ENCODE peak calls at places on chromosomes 4 and X, in eight cellular contexts. One of them, this sample, is unnamed.

GRCh38 chr4:128521634-128522253 is 234.1 kb upstream of the PGRMC2 start:
- DNase-seq in Calu3: no peak
- DNase-seq in cardiac fibroblast: peak
- DNase-seq in GM06990: no peak
- DNase-seq in T-cell: no peak
- DNase-seq in stimulated activated CD4-positive, alpha-beta T cell treated with anti-CD3 and anti-CD28 coated beads, TNF-alpha, amount 100 ng/mL, for 48 hours: no peak
- DNase-seq in T follicular helper cell: no peak
- DNase-seq in GM12865: no peak
- DNase-seq in this sample: no peak

GRCh38 chrX:11341274-11342256 is 48.4 kb downstream of the AMELX start:
- DNase-seq in T-cell: no peak
- DNase-seq in GM06990: peak
- DNase-seq in stimulated activated CD4-positive, alpha-beta T cell treated with anti-CD3 and anti-CD28 coated beads, TNF-alpha, amount 100 ng/mL, for 48 hours: no peak
- DNase-seq in Calu3: peak
- DNase-seq in cardiac fibroblast: peak
- DNase-seq in GM12865: peak
- DNase-seq in T follicular helper cell: no peak
- DNase-seq in this sample: no peak

GRCh38 chr4:94519019-94519418 is 67.3 kb downstream of the PDLIM5 start:
- DNase-seq in GM06990: no peak
- DNase-seq in T-cell: no peak
- DNase-seq in T follicular helper cell: no peak
- DNase-seq in cardiac fibroblast: no peak
- DNase-seq in Calu3: no peak
- DNase-seq in stimulated activated CD4-positive, alpha-beta T cell treated with anti-CD3 and anti-CD28 coated beads, TNF-alpha, amount 100 ng/mL, for 48 hours: no peak
- DNase-seq in GM12865: peak
- DNase-seq in this sample: no peak

GRCh38 chrX:2577844-2578444 is 77.2 kb upstream of the DHRSX start:
- DNase-seq in stimulated activated CD4-positive, alpha-beta T cell treated with anti-CD3 and anti-CD28 coated beads, TNF-alpha, amount 100 ng/mL, for 48 hours: no peak
- DNase-seq in GM06990: no peak
- DNase-seq in T follicular helper cell: no peak
- DNase-seq in T-cell: no peak
- DNase-seq in GM12865: no peak
- DNase-seq in Calu3: no peak
- DNase-seq in cardiac fibroblast: no peak
- DNase-seq in this sample: peak

GRCh38 chr4:2094545-2094944 is 35.4 kb downstream of the NAT8L start:
- DNase-seq in GM12865: no peak
- DNase-seq in T follicular helper cell: no peak
- DNase-seq in GM06990: no peak
- DNase-seq in stimulated activated CD4-positive, alpha-beta T cell treated with anti-CD3 and anti-CD28 coated beads, TNF-alpha, amount 100 ng/mL, for 48 hours: no peak
- DNase-seq in T-cell: no peak
- DNase-seq in cardiac fibroblast: no peak
- DNase-seq in Calu3: no peak
- DNase-seq in this sample: no peak

GRCh38 chr4:126404549-126404948 is 1089.8 kb downstream of the FAT4 start:
- DNase-seq in T follicular helper cell: no peak
- DNase-seq in stimulated activated CD4-positive, alpha-beta T cell treated with anti-CD3 and anti-CD28 coated beads, TNF-alpha, amount 100 ng/mL, for 48 hours: no peak
- DNase-seq in GM06990: no peak
- DNase-seq in GM12865: no peak
- DNase-seq in Calu3: no peak
- DNase-seq in T-cell: no peak
- DNase-seq in cardiac fibroblast: no peak
- DNase-seq in this sample: no peak

GRCh38 chr4:139669859-139670258 is 4.2 kb downstream of the MGST2 start:
- DNase-seq in T-cell: no peak
- DNase-seq in T follicular helper cell: no peak
- DNase-seq in GM06990: no peak
- DNase-seq in stimulated activated CD4-positive, alpha-beta T cell treated with anti-CD3 and anti-CD28 coated beads, TNF-alpha, amount 100 ng/mL, for 48 hours: no peak
- DNase-seq in cardiac fibroblast: no peak
- DNase-seq in Calu3: no peak
- DNase-seq in GM12865: no peak
- DNase-seq in this sample: no peak

GRCh38 chr4:10114607-10115006 is 2.0 kb downstream of the WDR1 start:
- DNase-seq in stimulated activated CD4-positive, alpha-beta T cell treated with anti-CD3 and anti-CD28 coated beads, TNF-alpha, amount 100 ng/mL, for 48 hours: no peak
- DNase-seq in GM06990: no peak
- DNase-seq in T follicular helper cell: no peak
- DNase-seq in GM12865: no peak
- DNase-seq in T-cell: no peak
- DNase-seq in cardiac fibroblast: no peak
- DNase-seq in Calu3: no peak
- DNase-seq in this sample: no peak

GRCh38 chrX:97685753-97686152 is 802.0 kb downstream of the RPA4 start:
- DNase-seq in T-cell: peak
- DNase-seq in stimulated activated CD4-positive, alpha-beta T cell treated with anti-CD3 and anti-CD28 coated beads, TNF-alpha, amount 100 ng/mL, for 48 hours: peak
- DNase-seq in T follicular helper cell: no peak
- DNase-seq in GM12865: peak
- DNase-seq in Calu3: peak
- DNase-seq in GM06990: no peak
- DNase-seq in cardiac fibroblast: peak
- DNase-seq in this sample: peak

GRCh38 chrX:39133971-39134370 is 332.7 kb downstream of the MID1IP1 start:
- DNase-seq in Calu3: peak
- DNase-seq in cardiac fibroblast: no peak
- DNase-seq in T-cell: peak
- DNase-seq in stimulated activated CD4-positive, alpha-beta T cell treated with anti-CD3 and anti-CD28 coated beads, TNF-alpha, amount 100 ng/mL, for 48 hours: peak
- DNase-seq in GM12865: peak
- DNase-seq in GM06990: no peak
- DNase-seq in T follicular helper cell: no peak
- DNase-seq in this sample: peak

GRCh38 chr4:92163348-92163747 is 140.4 kb upstream of the GRID2 start:
- DNase-seq in T follicular helper cell: no peak
- DNase-seq in T-cell: no peak
- DNase-seq in cardiac fibroblast: peak
- DNase-seq in stimulated activated CD4-positive, alpha-beta T cell treated with anti-CD3 and anti-CD28 coated beads, TNF-alpha, amount 100 ng/mL, for 48 hours: no peak
- DNase-seq in GM12865: peak
- DNase-seq in GM06990: no peak
- DNase-seq in Calu3: no peak
- DNase-seq in this sample: peak

GRCh38 chrX:106780259-106780658 is 22.2 kb upstream of the TBC1D8B start:
- DNase-seq in cardiac fibroblast: no peak
- DNase-seq in GM12865: no peak
- DNase-seq in Calu3: no peak
- DNase-seq in T-cell: no peak
- DNase-seq in T follicular helper cell: no peak
- DNase-seq in stimulated activated CD4-positive, alpha-beta T cell treated with anti-CD3 and anti-CD28 coated beads, TNF-alpha, amount 100 ng/mL, for 48 hours: no peak
- DNase-seq in GM06990: no peak
- DNase-seq in this sample: no peak

GRCh38 chr4:77148081-77148480 is 8.9 kb upstream of the CCNG2 start:
- DNase-seq in GM06990: no peak
- DNase-seq in stimulated activated CD4-positive, alpha-beta T cell treated with anti-CD3 and anti-CD28 coated beads, TNF-alpha, amount 100 ng/mL, for 48 hours: no peak
- DNase-seq in Calu3: no peak
- DNase-seq in T follicular helper cell: no peak
- DNase-seq in GM12865: no peak
- DNase-seq in T-cell: no peak
- DNase-seq in cardiac fibroblast: no peak
- DNase-seq in this sample: no peak

GRCh38 chr4:22678851-22679517 is 13.8 kb upstream of the GBA3 start:
- DNase-seq in GM06990: no peak
- DNase-seq in T follicular helper cell: no peak
- DNase-seq in stimulated activated CD4-positive, alpha-beta T cell treated with anti-CD3 and anti-CD28 coated beads, TNF-alpha, amount 100 ng/mL, for 48 hours: no peak
- DNase-seq in T-cell: no peak
- DNase-seq in Calu3: no peak
- DNase-seq in cardiac fibroblast: no peak
- DNase-seq in GM12865: no peak
- DNase-seq in this sample: no peak

GRCh38 chr4:161522031-161522430 is 641.8 kb downstream of the FSTL5 start:
- DNase-seq in GM12865: no peak
- DNase-seq in stimulated activated CD4-positive, alpha-beta T cell treated with anti-CD3 and anti-CD28 coated beads, TNF-alpha, amount 100 ng/mL, for 48 hours: no peak
- DNase-seq in GM06990: no peak
- DNase-seq in T-cell: no peak
- DNase-seq in Calu3: no peak
- DNase-seq in T follicular helper cell: no peak
- DNase-seq in cardiac fibroblast: peak
- DNase-seq in this sample: no peak

GRCh38 chrX:71493111-71493613 is 39.7 kb upstream of the OGT start:
- DNase-seq in cardiac fibroblast: peak
- DNase-seq in T-cell: no peak
- DNase-seq in T follicular helper cell: no peak
- DNase-seq in GM06990: no peak
- DNase-seq in GM12865: no peak
- DNase-seq in stimulated activated CD4-positive, alpha-beta T cell treated with anti-CD3 and anti-CD28 coated beads, TNF-alpha, amount 100 ng/mL, for 48 hours: no peak
- DNase-seq in Calu3: no peak
- DNase-seq in this sample: no peak

GRCh38 chr4:6884341-6884870 is 25.2 kb upstream of the TBC1D14 start:
- DNase-seq in GM12865: no peak
- DNase-seq in T follicular helper cell: no peak
- DNase-seq in stimulated activated CD4-positive, alpha-beta T cell treated with anti-CD3 and anti-CD28 coated beads, TNF-alpha, amount 100 ng/mL, for 48 hours: no peak
- DNase-seq in T-cell: no peak
- DNase-seq in Calu3: no peak
- DNase-seq in cardiac fibroblast: no peak
- DNase-seq in GM06990: no peak
- DNase-seq in this sample: no peak

GRCh38 chr4:75345436-75345835 is 168.8 kb downstream of the RCHY1 start:
- DNase-seq in GM12865: no peak
- DNase-seq in GM06990: no peak
- DNase-seq in stimulated activated CD4-positive, alpha-beta T cell treated with anti-CD3 and anti-CD28 coated beads, TNF-alpha, amount 100 ng/mL, for 48 hours: no peak
- DNase-seq in Calu3: no peak
- DNase-seq in T follicular helper cell: no peak
- DNase-seq in cardiac fibroblast: peak
- DNase-seq in T-cell: no peak
- DNase-seq in this sample: no peak

GRCh38 chrX:21373637-21374162 is 518 bp upstream of the CNKSR2 start:
- DNase-seq in GM06990: no peak
- DNase-seq in cardiac fibroblast: no peak
- DNase-seq in GM12865: no peak
- DNase-seq in T-cell: peak
- DNase-seq in stimulated activated CD4-positive, alpha-beta T cell treated with anti-CD3 and anti-CD28 coated beads, TNF-alpha, amount 100 ng/mL, for 48 hours: no peak
- DNase-seq in Calu3: no peak
- DNase-seq in T follicular helper cell: no peak
- DNase-seq in this sample: peak

GRCh38 chr4:158236304-158237030 is 26.2 kb downstream of the TMEM144 start:
- DNase-seq in Calu3: no peak
- DNase-seq in GM12865: no peak
- DNase-seq in cardiac fibroblast: peak
- DNase-seq in T-cell: no peak
- DNase-seq in T follicular helper cell: no peak
- DNase-seq in GM06990: no peak
- DNase-seq in stimulated activated CD4-positive, alpha-beta T cell treated with anti-CD3 and anti-CD28 coated beads, TNF-alpha, amount 100 ng/mL, for 48 hours: no peak
- DNase-seq in this sample: no peak

GRCh38 chr4:120055167-120055566 is 11.5 kb downstream of the MAD2L1 start:
- DNase-seq in T follicular helper cell: no peak
- DNase-seq in stimulated activated CD4-positive, alpha-beta T cell treated with anti-CD3 and anti-CD28 coated beads, TNF-alpha, amount 100 ng/mL, for 48 hours: no peak
- DNase-seq in T-cell: no peak
- DNase-seq in GM12865: no peak
- DNase-seq in Calu3: no peak
- DNase-seq in GM06990: no peak
- DNase-seq in cardiac fibroblast: no peak
- DNase-seq in this sample: no peak

GRCh38 chr4:1458581-1458980 is 52.3 kb upstream of the NKX1-1 start:
- DNase-seq in stimulated activated CD4-positive, alpha-beta T cell treated with anti-CD3 and anti-CD28 coated beads, TNF-alpha, amount 100 ng/mL, for 48 hours: no peak
- DNase-seq in Calu3: no peak
- DNase-seq in T follicular helper cell: no peak
- DNase-seq in GM12865: no peak
- DNase-seq in T-cell: no peak
- DNase-seq in cardiac fibroblast: no peak
- DNase-seq in GM06990: no peak
- DNase-seq in this sample: no peak

GRCh38 chr4:2497931-2498330 is 29.0 kb downstream of the RNF4 start:
- DNase-seq in cardiac fibroblast: no peak
- DNase-seq in GM06990: peak
- DNase-seq in T follicular helper cell: no peak
- DNase-seq in GM12865: peak
- DNase-seq in stimulated activated CD4-positive, alpha-beta T cell treated with anti-CD3 and anti-CD28 coated beads, TNF-alpha, amount 100 ng/mL, for 48 hours: no peak
- DNase-seq in T-cell: no peak
- DNase-seq in Calu3: no peak
- DNase-seq in this sample: peak

GRCh38 chr4:151674804-151675290 is 86.0 kb downstream of the GATB start:
- DNase-seq in GM06990: no peak
- DNase-seq in T-cell: no peak
- DNase-seq in GM12865: no peak
- DNase-seq in stimulated activated CD4-positive, alpha-beta T cell treated with anti-CD3 and anti-CD28 coated beads, TNF-alpha, amount 100 ng/mL, for 48 hours: no peak
- DNase-seq in cardiac fibroblast: peak
- DNase-seq in T follicular helper cell: no peak
- DNase-seq in Calu3: no peak
- DNase-seq in this sample: no peak

GRCh38 chr4:179110356-179110755 is 1668.1 kb upstream of the AGA start:
- DNase-seq in stimulated activated CD4-positive, alpha-beta T cell treated with anti-CD3 and anti-CD28 coated beads, TNF-alpha, amount 100 ng/mL, for 48 hours: no peak
- DNase-seq in cardiac fibroblast: peak
- DNase-seq in GM12865: no peak
- DNase-seq in T follicular helper cell: no peak
- DNase-seq in T-cell: no peak
- DNase-seq in GM06990: no peak
- DNase-seq in Calu3: peak
- DNase-seq in this sample: no peak

GRCh38 chr4:25767877-25768475 is 94.8 kb downstream of the SEL1L3 start:
- DNase-seq in stimulated activated CD4-positive, alpha-beta T cell treated with anti-CD3 and anti-CD28 coated beads, TNF-alpha, amount 100 ng/mL, for 48 hours: no peak
- DNase-seq in GM12865: peak
- DNase-seq in T follicular helper cell: no peak
- DNase-seq in cardiac fibroblast: peak
- DNase-seq in GM06990: peak
- DNase-seq in Calu3: peak
- DNase-seq in T-cell: peak
- DNase-seq in this sample: peak

GRCh38 chr4:56613101-56613862 is 67.8 kb downstream of the HOPX start:
- DNase-seq in GM12865: no peak
- DNase-seq in cardiac fibroblast: peak
- DNase-seq in GM06990: no peak
- DNase-seq in Calu3: no peak
- DNase-seq in T-cell: no peak
- DNase-seq in stimulated activated CD4-positive, alpha-beta T cell treated with anti-CD3 and anti-CD28 coated beads, TNF-alpha, amount 100 ng/mL, for 48 hours: no peak
- DNase-seq in T follicular helper cell: no peak
- DNase-seq in this sample: no peak

GRCh38 chrX:2370436-2370835 is 130.3 kb downstream of the DHRSX start:
- DNase-seq in GM06990: no peak
- DNase-seq in cardiac fibroblast: no peak
- DNase-seq in Calu3: no peak
- DNase-seq in T-cell: no peak
- DNase-seq in GM12865: no peak
- DNase-seq in T follicular helper cell: no peak
- DNase-seq in stimulated activated CD4-positive, alpha-beta T cell treated with anti-CD3 and anti-CD28 coated beads, TNF-alpha, amount 100 ng/mL, for 48 hours: no peak
- DNase-seq in this sample: no peak

GRCh38 chrX:124435616-124436015 is 89.3 kb downstream of the SH2D1A start:
- DNase-seq in stimulated activated CD4-positive, alpha-beta T cell treated with anti-CD3 and anti-CD28 coated beads, TNF-alpha, amount 100 ng/mL, for 48 hours: no peak
- DNase-seq in Calu3: no peak
- DNase-seq in T-cell: no peak
- DNase-seq in GM06990: no peak
- DNase-seq in T follicular helper cell: no peak
- DNase-seq in cardiac fibroblast: no peak
- DNase-seq in GM12865: no peak
- DNase-seq in this sample: no peak

GRCh38 chr4:80229590-80229989 is 32.3 kb downstream of the PRDM8 start:
- DNase-seq in T follicular helper cell: no peak
- DNase-seq in Calu3: no peak
- DNase-seq in T-cell: no peak
- DNase-seq in stimulated activated CD4-positive, alpha-beta T cell treated with anti-CD3 and anti-CD28 coated beads, TNF-alpha, amount 100 ng/mL, for 48 hours: no peak
- DNase-seq in GM12865: peak
- DNase-seq in GM06990: peak
- DNase-seq in cardiac fibroblast: no peak
- DNase-seq in this sample: peak

GRCh38 chrX:110992611-110993010 is 103.4 kb upstream of the PAK3 start:
- DNase-seq in T follicular helper cell: peak
- DNase-seq in cardiac fibroblast: peak
- DNase-seq in stimulated activated CD4-positive, alpha-beta T cell treated with anti-CD3 and anti-CD28 coated beads, TNF-alpha, amount 100 ng/mL, for 48 hours: peak
- DNase-seq in T-cell: peak
- DNase-seq in GM12865: peak
- DNase-seq in Calu3: peak
- DNase-seq in GM06990: peak
- DNase-seq in this sample: peak

GRCh38 chr4:139188648-139189416 is 11.8 kb upstream of the ELF2 start:
- DNase-seq in T-cell: no peak
- DNase-seq in T follicular helper cell: no peak
- DNase-seq in stimulated activated CD4-positive, alpha-beta T cell treated with anti-CD3 and anti-CD28 coated beads, TNF-alpha, amount 100 ng/mL, for 48 hours: no peak
- DNase-seq in Calu3: no peak
- DNase-seq in GM12865: no peak
- DNase-seq in cardiac fibroblast: peak
- DNase-seq in GM06990: no peak
- DNase-seq in this sample: no peak

GRCh38 chr4:85681194-85681803 is 206.3 kb downstream of the ARHGAP24 start:
- DNase-seq in stimulated activated CD4-positive, alpha-beta T cell treated with anti-CD3 and anti-CD28 coated beads, TNF-alpha, amount 100 ng/mL, for 48 hours: no peak
- DNase-seq in GM12865: peak
- DNase-seq in GM06990: no peak
- DNase-seq in cardiac fibroblast: peak
- DNase-seq in T follicular helper cell: no peak
- DNase-seq in Calu3: no peak
- DNase-seq in T-cell: no peak
- DNase-seq in this sample: no peak

GRCh38 chr4:81875962-81876650 is 404.4 kb upstream of the RASGEF1B start:
- DNase-seq in GM06990: no peak
- DNase-seq in GM12865: no peak
- DNase-seq in cardiac fibroblast: no peak
- DNase-seq in Calu3: no peak
- DNase-seq in stimulated activated CD4-positive, alpha-beta T cell treated with anti-CD3 and anti-CD28 coated beads, TNF-alpha, amount 100 ng/mL, for 48 hours: no peak
- DNase-seq in T follicular helper cell: no peak
- DNase-seq in T-cell: no peak
- DNase-seq in this sample: no peak

This sample was measured in MM.1S.